ENCODE peak calls at places on chromosomes 12 and 14, in nine cellular contexts. V is CD8-positive, alpha-beta T cell; G is upper lobe of right lung; P is neural crest cell; L is astrocyte of the cerebellum; X is fibroblast of lung; R is endothelial cell; J is foreskin fibroblast; A is lower lobe of right lung. Q is an unnamed sample.

GRCh38 chr12:77667101-77667500 is 163.6 kb upstream of the NAV3 start:
- DNase-seq in V (no peak), G (peak; percentile 15), P (no peak), L (peak; percentile 90), X (peak; percentile 14), R (no peak), J (no peak), A (no peak), Q (no peak)

GRCh38 chr12:81627336-81628189 is 131.6 kb downstream of the PPFIA2 start:
- DNase-seq in V (no peak), G (no peak), P (no peak), L (peak; percentile 49), X (peak; percentile 70), R (peak; percentile 23), J (peak; percentile 46), A (no peak), Q (no peak)

GRCh38 chr12:45779936-45780335 is 50.4 kb downstream of the ARID2 start:
- DNase-seq in V (no peak), G (no peak), P (no peak), L (no peak), X (no peak), R (no peak), J (no peak), A (no peak), Q (no peak)

GRCh38 chr12:22437031-22437806 is 102.7 kb upstream of the ST8SIA1 start:
- DNase-seq in V (no peak), G (no peak), P (peak; percentile 3), L (no peak), X (no peak), R (no peak), J (no peak), A (no peak), Q (no peak)

GRCh38 chr12:11016937-11017336 is 5.5 kb downstream of the TAS2R19 start:
- DNase-seq in V (no peak), G (no peak), P (no peak), L (no peak), X (no peak), R (no peak), J (no peak), A (no peak), Q (no peak)

GRCh38 chr12:2318286-2318685 is 265.5 kb downstream of the CACNA1C start:
- DNase-seq in V (no peak), G (no peak), P (no peak), L (no peak), X (no peak), R (no peak), J (peak; percentile 56), A (no peak), Q (no peak)

GRCh38 chr14:47270715-47271114 is 404.7 kb downstream of the MDGA2 start:
- DNase-seq in V (no peak), G (no peak), P (no peak), L (no peak), X (no peak), R (no peak), J (no peak), A (no peak), Q (no peak)

GRCh38 chr12:103560604-103561101 is 26.4 kb upstream of the STAB2 start:
- DNase-seq in V (no peak), G (no peak), P (no peak), L (peak; percentile 75), X (peak; percentile 88), R (no peak), J (peak; percentile 97), A (no peak), Q (peak; percentile 57)

GRCh38 chr14:61619494-61619893 is 75.8 kb upstream of the HIF1A start:
- DNase-seq in V (no peak), G (no peak), P (no peak), L (no peak), X (no peak), R (no peak), J (no peak), A (no peak), Q (no peak)

GRCh38 chr12:104226672-104227071 is 11.1 kb downstream of the TXNRD1 start:
- DNase-seq in V (no peak), G (no peak), P (no peak), L (no peak), X (no peak), R (no peak), J (no peak), A (no peak), Q (no peak)

GRCh38 chr14:29016050-29016900 is 249.7 kb downstream of the FOXG1 start:
- DNase-seq in V (no peak), G (peak; percentile 57), P (peak; percentile 31), L (peak; percentile 38), X (peak; percentile 59), R (peak; percentile 68), J (peak; percentile 73), A (peak; percentile 41), Q (peak; percentile 4)
- TF ChIP-seq CTCF in V (no peak), G (peak; percentile 55), P (peak; percentile 73), L (peak; percentile 91), X (peak; percentile 87), R (peak; percentile 78), J (peak; percentile 95), A (peak; percentile 49), Q (peak; percentile 69)

GRCh38 chr12:57229634-57230380 is at the start of gene SHMT2:
- DNase-seq in V (peak; percentile 91), G (peak; percentile 96), P (peak; percentile 93), L (peak; percentile 88), X (peak; percentile 96), R (peak; percentile 91), J (peak; percentile 98), A (peak; percentile 96), Q (peak; percentile 93)

GRCh38 chr12:57229041-57229633 is 374 bp upstream of the SHMT2 start:
- DNase-seq in V (no peak), G (no peak), P (no peak), L (no peak), X (no peak), R (no peak), J (peak; percentile 29), A (no peak), Q (no peak)

GRCh38 chr12:57226588-57227314 is 2.8 kb upstream of the SHMT2 start:
- DNase-seq in V (no peak), G (no peak), P (no peak), L (no peak), X (no peak), R (no peak), J (no peak), A (no peak), Q (no peak)

GRCh38 chr12:57225680-57226190 is 3.8 kb upstream of the SHMT2 start:
- DNase-seq in V (no peak), G (no peak), P (no peak), L (no peak), X (no peak), R (no peak), J (no peak), A (no peak), Q (no peak)

GRCh38 chr12:57227315-57228115 is 2.0 kb upstream of the SHMT2 start:
- DNase-seq in V (no peak), G (no peak), P (no peak), L (no peak), X (no peak), R (no peak), J (peak; percentile 53), A (no peak), Q (no peak)
- TF ChIP-seq CTCF in V (no peak), G (no peak), P (no peak), L (no peak), X (no peak), R (no peak), J (no peak), A (no peak), Q (no peak)

DNA sequence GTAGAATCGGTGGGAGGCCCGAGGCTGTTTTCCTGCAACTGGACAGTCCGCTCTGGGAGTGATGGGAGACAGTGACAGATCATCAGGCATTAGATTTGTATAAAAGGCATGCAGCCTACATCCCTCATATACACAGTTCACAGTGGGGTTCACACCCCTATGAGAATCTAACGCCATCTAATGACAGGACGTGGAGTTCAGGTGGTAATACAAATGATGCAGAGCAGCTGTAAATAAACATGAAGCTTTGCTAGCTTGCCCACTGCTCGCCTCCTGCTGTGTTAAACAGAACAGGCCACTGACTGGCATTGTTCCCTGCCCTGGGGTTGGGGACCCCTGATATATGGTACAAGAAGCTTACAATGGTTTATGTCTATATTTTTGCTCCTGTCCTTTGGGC is 179.0 kb downstream of the LRFN5 start:
- DNase-seq in V (no peak), G (no peak), P (no peak), L (no peak), X (no peak), R (no peak), J (no peak), A (no peak), Q (no peak)
- TF ChIP-seq CTCF in V (no peak), G (no peak), P (no peak), L (no peak), X (no peak), R (no peak), J (no peak), A (no peak), Q (no peak)

DNA sequence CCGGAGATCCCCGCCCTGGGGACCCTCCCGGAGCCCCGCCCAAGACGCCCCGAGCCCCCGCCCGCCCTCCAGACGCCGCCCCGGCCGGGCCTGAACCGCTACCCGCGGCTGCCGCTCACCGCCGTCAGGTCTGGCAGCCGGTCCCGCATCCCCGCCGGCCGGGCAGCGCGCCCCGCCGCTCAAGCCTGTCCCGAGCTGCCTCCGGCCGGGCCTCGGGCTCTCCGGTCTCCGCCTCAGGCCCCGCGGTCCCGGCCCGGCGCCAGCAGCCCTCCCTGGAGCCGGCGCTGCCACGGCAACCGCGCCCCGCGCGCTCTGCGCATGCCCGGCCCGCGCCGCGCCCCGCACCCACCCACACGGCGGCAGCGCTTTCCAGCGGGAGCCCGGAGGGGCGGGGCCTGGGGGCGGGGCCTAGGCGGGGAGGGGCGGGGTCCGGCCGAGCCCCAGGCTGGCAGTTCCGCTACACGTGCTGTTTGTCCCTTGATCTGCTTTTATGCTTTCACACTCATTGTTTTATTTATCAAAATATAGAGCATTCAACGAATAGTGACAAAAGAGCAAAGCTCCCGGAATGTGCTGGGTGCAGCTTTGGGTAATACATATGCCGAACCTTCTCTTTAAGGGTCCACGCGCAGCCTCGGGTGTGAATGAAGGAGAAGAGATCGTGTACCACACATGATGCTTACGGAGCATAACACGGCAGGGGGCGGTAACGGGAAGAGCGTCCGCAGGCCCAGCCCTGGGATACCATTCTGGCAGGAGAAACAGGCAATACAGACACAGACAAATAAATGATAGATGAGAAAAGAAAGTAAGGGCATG is at the start of gene STX2:
- DNase-seq in V (peak; percentile 91), G (peak; percentile 93), P (peak; percentile 85), L (peak; percentile 24), X (peak; percentile 80), R (peak; percentile 92), J (peak; percentile 94), A (peak; percentile 88), Q (peak; percentile 36)
- TF ChIP-seq CTCF in V (peak; percentile 25), G (peak; percentile 35), P (peak; percentile 28), L (peak; percentile 14), X (peak; percentile 36), R (no peak), J (peak; percentile 21), A (peak; percentile 20), Q (peak; percentile 44)

GRCh38 chr12:125206757-125207156 is 141.5 kb downstream of the AACS start:
- DNase-seq in V (no peak), G (no peak), P (no peak), L (no peak), X (no peak), R (no peak), J (no peak), A (no peak), Q (no peak)
- TF ChIP-seq CTCF in V (no peak), G (no peak), P (no peak), L (no peak), X (no peak), R (no peak), J (no peak), A (no peak), Q (no peak)